ENCODE peak calls at places on chromosome 4, in eight cellular contexts. C is sigmoid colon; P is NCI-H1436 treated with DMSO at 0.1 percent for 48 hours; N is stimulated activated CD8-positive, alpha-beta memory T cell treated with anti-CD3 and anti-CD28 coated beads, Interleukin-12 subunit alpha, Interleukin-12 subunit beta, amount 100 ng/mL, for 1 hour; D is EH; J is NCI-H510A; W is CD4-positive, CD25-positive, alpha-beta regulatory T cell; R is HTR-8/SVneo. Z is an unnamed sample.

GRCh38 chr4:113349400-113349799 is 299.9 kb downstream of the ANK2 start:
- DNase-seq in C (no peak), P (no peak), N (no peak), D (no peak), J (no peak), W (no peak), R (no peak), Z (no peak)

GRCh38 chr4:25068386-25068785 is 37.6 kb upstream of the LGI2 start:
- DNase-seq in C (no peak), P (no peak), N (no peak), D (no peak), J (no peak), W (no peak), R (no peak), Z (no peak)

GRCh38 chr4:2281575-2282343 is 19.9 kb upstream of the MXD4 start:
- DNase-seq in C (no peak), P (no peak), N (peak), D (no peak), J (no peak), W (peak), R (no peak), Z (no peak)

GRCh38 chr4:8706221-8707044 is 113.9 kb downstream of the CPZ start:
- DNase-seq in C (peak), P (no peak), N (no peak), D (no peak), J (no peak), W (no peak), R (no peak), Z (peak)

GRCh38 chr4:110344165-110344564 is 131.8 kb upstream of the ENPEP start:
- DNase-seq in C (no peak), P (no peak), N (no peak), D (peak), J (no peak), W (no peak), R (no peak), Z (no peak)

GRCh38 chr4:37603070-37603468 is 83.1 kb downstream of the RELL1 start:
- DNase-seq in C (peak), P (no peak), N (peak), D (peak), J (no peak), W (peak), R (peak), Z (peak)

GRCh38 chr4:25773358-25773757 is 89.4 kb downstream of the SEL1L3 start:
- DNase-seq in C (no peak), P (no peak), N (no peak), D (no peak), J (no peak), W (no peak), R (no peak), Z (no peak)

GRCh38 chr4:169315530-169316306 is 45.0 kb upstream of the SH3RF1 start:
- DNase-seq in C (no peak), P (peak), N (no peak), D (peak), J (no peak), W (no peak), R (no peak), Z (no peak)

GRCh38 chr4:19293080-19293479 is 958.6 kb upstream of the SLIT2 start:
- DNase-seq in C (no peak), P (no peak), N (no peak), D (no peak), J (no peak), W (no peak), R (no peak), Z (no peak)

GRCh38 chr4:173522160-173522873 is 7.7 kb downstream of the HAND2 start:
- DNase-seq in C (peak), P (no peak), N (no peak), D (peak), J (peak), W (no peak), R (peak), Z (no peak)

GRCh38 chr4:40046311-40046980 is 10.2 kb upstream of the N4BP2 start:
- DNase-seq in C (no peak), P (no peak), N (no peak), D (peak), J (no peak), W (no peak), R (peak), Z (peak)

GRCh38 chr4:168480991-168481588 is 798 bp upstream of the DDX60L start:
- DNase-seq in C (peak), P (no peak), N (peak), D (peak), J (no peak), W (peak), R (peak), Z (no peak)

GRCh38 chr4:183350317-183351071 is 28.3 kb upstream of the CLDN24 start:
- DNase-seq in C (no peak), P (no peak), N (no peak), D (peak), J (no peak), W (no peak), R (no peak), Z (no peak)

GRCh38 chr4:180688480-180688879 is 1554.7 kb upstream of the TENM3 start:
- DNase-seq in C (no peak), P (no peak), N (no peak), D (no peak), J (no peak), W (no peak), R (no peak), Z (no peak)

GRCh38 chr4:80093563-80093962 is 20.5 kb upstream of the ANTXR2 start:
- DNase-seq in C (no peak), P (no peak), N (no peak), D (no peak), J (no peak), W (no peak), R (no peak), Z (no peak)

GRCh38 chr4:8409271-8410065 is 31.1 kb downstream of the ACOX3 start:
- DNase-seq in C (peak), P (no peak), N (peak), D (peak), J (no peak), W (peak), R (no peak), Z (peak)

GRCh38 chr4:108683479-108683878 is 33.1 kb downstream of the OSTC start:
- DNase-seq in C (no peak), P (no peak), N (no peak), D (peak), J (no peak), W (no peak), R (peak), Z (no peak)

GRCh38 chr4:46124773-46125172 is 919 bp upstream of the GABRG1 start:
- DNase-seq in C (no peak), P (no peak), N (no peak), D (no peak), J (peak), W (no peak), R (no peak), Z (peak)

GRCh38 chr4:40066651-40067050 is 10.0 kb downstream of the N4BP2 start:
- DNase-seq in C (no peak), P (no peak), N (no peak), D (no peak), J (no peak), W (no peak), R (no peak), Z (no peak)

GRCh38 chr4:53748328-53748772 is 157.1 kb upstream of the LNX1 start:
- DNase-seq in C (no peak), P (no peak), N (no peak), D (no peak), J (no peak), W (no peak), R (no peak), Z (no peak)

GRCh38 chr4:149835280-149835679 is 19.6 kb upstream of the IQCM start:
- DNase-seq in C (no peak), P (no peak), N (no peak), D (no peak), J (no peak), W (no peak), R (no peak), Z (peak)

GRCh38 chr4:107203733-107204132 is 167.6 kb upstream of the DKK2 start:
- DNase-seq in C (no peak), P (no peak), N (no peak), D (no peak), J (no peak), W (no peak), R (no peak), Z (no peak)

GRCh38 chr4:82810171-82810570 is 11.6 kb upstream of the SCD5 start:
- DNase-seq in C (no peak), P (no peak), N (no peak), D (no peak), J (no peak), W (no peak), R (no peak), Z (no peak)

GRCh38 chr4:166252487-166253402 is 379.7 kb downstream of the TLL1 start:
- DNase-seq in C (no peak), P (no peak), N (no peak), D (peak), J (no peak), W (no peak), R (peak), Z (no peak)

GRCh38 chr4:146957252-146957651 is 11.6 kb upstream of the TTC29 start:
- DNase-seq in C (no peak), P (no peak), N (no peak), D (peak), J (no peak), W (no peak), R (peak), Z (no peak)

GRCh38 chr4:107035711-107036601 is at the start of gene DKK2:
- DNase-seq in C (peak), P (no peak), N (no peak), D (peak), J (no peak), W (no peak), R (no peak), Z (peak)

GRCh38 chr4:139177049-139177887 is at the start of gene ELF2:
- DNase-seq in C (peak), P (peak), N (peak), D (peak), J (peak), W (peak), R (peak), Z (peak)

GRCh38 chr4:147924604-147925412 is 192.9 kb downstream of the ARHGAP10 start:
- DNase-seq in C (no peak), P (peak), N (no peak), D (peak), J (no peak), W (no peak), R (peak), Z (no peak)

GRCh38 chr4:124710253-124710849 is 2.2 kb downstream of the ANKRD50 start:
- DNase-seq in C (no peak), P (no peak), N (no peak), D (peak), J (no peak), W (no peak), R (no peak), Z (no peak)

GRCh38 chr4:150569384-150569987 is 12.5 kb upstream of the MAB21L2 start:
- DNase-seq in C (peak), P (no peak), N (no peak), D (peak), J (no peak), W (no peak), R (peak), Z (no peak)

GRCh38 chr4:103204114-103204513 is 6.0 kb upstream of the CENPE start:
- DNase-seq in C (no peak), P (no peak), N (no peak), D (peak), J (no peak), W (no peak), R (no peak), Z (no peak)

Z was measured in lower lobe of right lung.